ENCODE peak calls at places on chromosomes 4 and X, in five cellular contexts. Q, G, L, N and E are unnamed samples.

GRCh38 chr4:7806724-7807123 is 132.9 kb downstream of the AFAP1 start:
- DNase-seq in N (no peak), G (no peak), Q (no peak), L (no peak), E (no peak)

GRCh38 chr4:42767669-42768068 is 110.8 kb upstream of the ATP8A1 start:
- DNase-seq in L (no peak), N (no peak), G (no peak), Q (peak), E (no peak)

GRCh38 chr4:125433453-125433852 is 118.7 kb downstream of the FAT4 start:
- DNase-seq in Q (no peak), L (no peak), G (no peak), N (no peak), E (no peak)

GRCh38 chrX:102765794-102766193 is 45.3 kb downstream of the GPRASP3 start:
- DNase-seq in N (no peak), G (peak), L (no peak), Q (no peak), E (no peak)

GRCh38 chrX:109600114-109600710 is 24.8 kb downstream of the KCNE5 start:
- DNase-seq in N (no peak), L (peak), Q (peak), G (no peak), E (no peak)

GRCh38 chr4:16225139-16225538 is 1.1 kb downstream of the TAPT1 start:
- DNase-seq in L (no peak), G (no peak), N (no peak), Q (no peak), E (no peak)

GRCh38 chr4:113921089-113921842 is 58.2 kb downstream of the ARSJ start:
- DNase-seq in N (no peak), G (no peak), Q (no peak), L (no peak), E (no peak)

GRCh38 chrX:139889760-139890159 is 43.1 kb downstream of the ATP11C start:
- DNase-seq in Q (peak), N (no peak), G (no peak), L (no peak), E (no peak)

GRCh38 chr4:123699823-123700822 is 303.5 kb downstream of the SPRY1 start:
- DNase-seq in Q (peak), N (no peak), G (no peak), L (no peak), E (no peak)

GRCh38 chr4:62402088-62402806 is 1202.1 kb downstream of the ADGRL3 start:
- DNase-seq in G (no peak), N (no peak), Q (no peak), L (no peak), E (no peak)

GRCh38 chr4:109574443-109574850 is 14.4 kb downstream of the MCUB start:
- DNase-seq in L (no peak), G (no peak), Q (peak), N (peak), E (no peak)

GRCh38 chr4:41026971-41027370 is 187.4 kb downstream of the APBB2 start:
- DNase-seq in L (no peak), G (no peak), Q (no peak), N (no peak), E (no peak)

GRCh38 chr4:54493862-54494261 is 163.9 kb upstream of the KIT start:
- DNase-seq in Q (no peak), L (no peak), G (no peak), N (no peak), E (no peak)

GRCh38 chrX:22526339-22526738 is 253.6 kb downstream of the CBLL2 start:
- DNase-seq in G (no peak), Q (no peak), L (no peak), N (no peak), E (no peak)

GRCh38 chr4:169225058-169225751 is 45.6 kb downstream of the SH3RF1 start:
- DNase-seq in L (no peak), G (no peak), Q (peak), N (peak), E (no peak)

DNA sequence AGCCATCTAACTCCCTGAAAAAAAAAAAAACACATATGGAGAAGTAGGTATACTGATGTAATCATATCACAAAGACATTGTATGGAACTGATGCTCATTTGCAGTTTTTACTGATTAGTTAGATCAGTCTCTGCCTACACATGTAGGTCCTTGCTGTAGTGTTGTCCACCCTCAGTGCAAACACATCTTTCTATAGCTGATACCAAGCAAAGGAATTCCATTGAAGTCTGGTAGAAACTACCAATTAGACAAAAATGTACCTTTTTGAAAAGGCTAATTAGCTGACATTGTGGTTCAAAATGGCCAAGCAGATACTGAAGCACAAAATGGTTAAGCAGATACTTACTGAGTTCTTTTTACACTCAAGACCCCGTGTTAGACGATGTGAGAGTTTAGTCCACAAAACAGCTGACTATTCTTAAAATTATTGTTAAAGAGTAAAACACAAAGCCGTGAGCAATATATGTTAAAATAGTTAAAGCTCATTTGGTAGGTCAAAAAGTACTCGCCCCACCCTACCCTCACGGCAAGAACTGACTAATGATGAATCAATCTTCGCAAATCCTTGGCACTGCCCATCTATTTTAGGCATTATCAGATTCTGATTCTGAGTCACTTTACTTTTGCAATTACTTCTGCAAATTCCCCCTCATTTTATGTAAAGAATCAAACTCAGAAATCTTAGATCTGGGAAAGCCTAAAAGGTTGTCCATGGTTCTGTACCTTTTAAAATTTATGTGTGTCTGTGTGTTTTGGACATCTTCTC is 40.4 kb downstream of the COL4A6 start:
- DNase-seq in G (no peak), L (no peak), N (no peak), Q (no peak), E (no peak)
- H3K4me3 ChIP-seq in G (no peak), L (no peak), N (no peak), Q (no peak), E (no peak)

DNA sequence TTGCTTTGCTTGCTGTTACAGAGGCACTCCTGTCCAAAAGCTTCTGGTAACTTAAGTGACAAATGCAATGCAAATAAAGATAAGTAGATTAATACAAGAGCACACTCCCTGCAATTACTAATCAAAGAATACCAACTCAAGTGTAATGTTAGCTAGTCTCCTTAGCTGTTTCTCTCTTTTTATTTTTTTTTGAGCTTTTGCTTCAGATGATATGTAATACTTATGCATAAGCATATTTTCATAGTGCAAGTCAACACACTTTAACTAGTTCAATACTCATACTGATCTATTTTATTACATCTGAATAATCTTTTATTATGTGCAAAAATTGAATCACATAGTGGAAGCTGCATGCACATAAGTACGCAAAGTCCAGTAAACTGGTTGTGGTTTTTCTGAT is 2.7 kb downstream of the SLC7A11 start:
- DNase-seq in N (peak), G (no peak), L (no peak), Q (no peak), E (no peak)
- H3K4me3 ChIP-seq in N (no peak), G (no peak), L (no peak), Q (no peak), E (no peak)

GRCh38 chrX:73127700-73128241 is 48.5 kb upstream of the PABPC1L2A start:
- DNase-seq in Q (peak), G (peak), L (peak), N (no peak), E (no peak)
- H3K4me3 ChIP-seq in Q (no peak), G (no peak), L (no peak), N (no peak), E (no peak)

GRCh38 chr4:128570380-128570779 is 239.1 kb upstream of the JADE1 start:
- DNase-seq in L (no peak), N (no peak), Q (peak), G (peak), E (peak)
- H3K4me3 ChIP-seq in L (no peak), N (no peak), Q (no peak), G (no peak), E (no peak)

GRCh38 chr4:95537181-95537580 is 11.6 kb downstream of the UNC5C start:
- DNase-seq in N (no peak), Q (no peak), L (no peak), G (no peak), E (no peak)

GRCh38 chr4:95535180-95535579 is 13.6 kb downstream of the UNC5C start:
- DNase-seq in N (no peak), G (no peak), L (no peak), Q (no peak), E (no peak)

GRCh38 chr4:95539056-95539455 is 9.7 kb downstream of the UNC5C start:
- DNase-seq in L (no peak), Q (no peak), G (no peak), N (no peak), E (no peak)

GRCh38 chr4:95537967-95538485 is 10.7 kb downstream of the UNC5C start:
- DNase-seq in L (no peak), G (no peak), Q (no peak), N (no peak), E (no peak)

DNA sequence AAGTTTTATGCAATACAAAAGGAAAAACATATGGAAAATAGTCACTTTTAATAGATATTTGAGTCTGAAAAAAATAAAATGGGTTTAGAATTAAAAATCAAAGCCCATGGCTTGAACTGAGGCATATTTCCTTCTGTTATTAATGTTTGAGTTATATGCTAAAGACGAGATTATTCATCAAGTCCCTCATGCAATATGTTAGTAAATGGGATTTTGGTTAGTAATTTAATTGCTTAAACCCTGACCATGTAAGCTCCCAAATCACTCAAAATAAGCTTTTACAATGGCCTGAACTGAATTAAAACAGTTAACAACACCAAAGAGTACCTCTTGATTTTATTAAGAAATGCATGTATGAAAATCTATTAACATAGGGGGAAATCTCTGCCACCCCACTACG is 12.1 kb downstream of the UNC5C start:
- DNase-seq in Q (no peak), G (no peak), L (no peak), N (no peak), E (no peak)
- H3K4me3 ChIP-seq in Q (no peak), G (no peak), L (peak), N (no peak), E (no peak)

DNA sequence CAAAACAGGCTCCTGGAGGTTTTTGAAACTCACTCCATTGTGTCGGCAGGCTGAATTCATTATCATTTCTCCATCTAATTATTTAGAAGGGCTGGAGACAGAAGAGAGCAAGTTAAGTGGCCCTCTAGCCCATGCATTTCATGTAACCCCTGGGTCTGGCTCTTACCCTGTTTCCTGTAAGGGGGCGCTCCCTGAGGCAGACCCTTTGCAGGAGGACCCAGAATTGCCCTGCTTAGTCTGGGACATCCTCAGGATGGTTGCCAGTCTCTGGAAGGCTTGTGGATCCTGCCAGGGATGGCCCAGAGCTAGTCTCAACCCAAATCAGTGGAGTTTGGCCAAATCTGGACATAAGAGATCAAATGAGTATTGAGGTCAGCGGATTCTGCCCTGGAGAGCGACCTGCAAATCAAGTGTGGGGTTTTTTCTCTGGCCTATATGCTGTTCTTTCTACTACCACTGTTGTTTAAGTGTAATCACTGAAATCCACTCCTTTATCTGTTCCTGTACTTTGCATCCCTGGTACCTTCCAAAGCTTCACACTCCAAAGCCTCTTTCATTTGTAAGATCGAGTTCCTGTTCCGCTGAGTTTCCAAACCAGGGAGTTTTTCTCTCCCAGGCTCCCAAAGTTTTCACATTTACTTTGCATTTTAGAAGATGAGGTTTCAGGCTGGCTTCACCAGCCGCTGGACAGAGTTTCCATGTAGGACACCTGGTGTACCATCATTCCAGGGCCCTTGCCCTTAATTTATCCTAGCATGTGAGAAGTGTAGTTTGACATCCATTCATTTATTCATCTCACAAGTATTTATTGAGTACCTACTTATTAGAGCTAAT is 6.3 kb downstream of the KLF3 start:
- DNase-seq in L (no peak), G (no peak), Q (no peak), N (peak), E (no peak)
- H3K4me3 ChIP-seq in L (peak), G (no peak), Q (no peak), N (peak), E (no peak)

GRCh38 chr4:4870493-4871266 is 11.2 kb downstream of the MSX1 start:
- DNase-seq in G (no peak), L (no peak), N (no peak), Q (no peak), E (no peak)
- H3K4me3 ChIP-seq in G (no peak), L (no peak), N (no peak), Q (no peak), E (no peak)

GRCh38 chr4:99300934-99301333 is 10.1 kb upstream of the ADH1A start:
- DNase-seq in L (peak), G (peak), N (peak), Q (no peak), E (peak)
- H3K4me3 ChIP-seq in L (no peak), G (no peak), N (no peak), Q (no peak), E (no peak)